ENCODE peak calls at places on chromosomes 13 and 19, in four cellular contexts. I is fibroblast of lung, G is PC-3, R is brain microvascular endothelial cell. K is an unnamed sample.
A peak's percentile ranks its signal among the peaks of the same experiment; 100 is the strongest.

GRCh38 chr19:35693835-35694599 is 10.3 kb upstream of the ZBTB32 start:
- DNase-seq in I (peak; percentile 84), G (peak; percentile 86), R (peak; percentile 80), K (no peak)

GRCh38 chr13:110525328-110526319 is 35.9 kb downstream of the RAB20 start:
- DNase-seq in I (no peak), G (no peak), R (no peak), K (no peak)

GRCh38 chr13:67554746-67555452 is 324.8 kb upstream of the PCDH9 start:
- DNase-seq in I (peak; percentile 64), G (no peak), R (peak; percentile 34), K (no peak)

GRCh38 chr13:93029536-93029935 is 197.1 kb upstream of the GPC6 start:
- DNase-seq in I (peak; percentile 29), G (no peak), R (peak; percentile 56), K (no peak)

GRCh38 chr19:14561832-14562351 is 10.0 kb downstream of the NDUFB7 start:
- DNase-seq in I (peak; percentile 34), G (no peak), R (peak; percentile 49), K (no peak)

GRCh38 chr13:112725346-112726017 is 35.6 kb downstream of the ATP11A start:
- DNase-seq in I (no peak), G (peak; percentile 85), R (no peak), K (no peak)

GRCh38 chr19:52673014-52673413 is 34.9 kb upstream of the ZNF83 start:
- DNase-seq in I (peak; percentile 57), G (no peak), R (no peak), K (no peak)

GRCh38 chr19:7808108-7808507 is 21.9 kb upstream of the EVI5L start:
- DNase-seq in I (no peak), G (peak; percentile 89), R (no peak), K (no peak)

GRCh38 chr19:47863514-47863936 is 4.5 kb downstream of the TPRX2 start:
- DNase-seq in I (peak; percentile 63), G (peak; percentile 79), R (peak; percentile 65), K (no peak)

GRCh38 chr19:460877-461609 is at the start of gene SHC2:
- DNase-seq in I (no peak), G (no peak), R (no peak), K (no peak)

GRCh38 chr13:94080527-94080926 is 399.0 kb downstream of the DCT start:
- DNase-seq in I (no peak), G (no peak), R (no peak), K (no peak)

GRCh38 chr13:95858286-95859075 is 181.5 kb downstream of the DNAJC3 start:
- DNase-seq in I (peak; percentile 68), G (peak; percentile 7), R (peak; percentile 46), K (no peak)

GRCh38 chr13:44969858-44970484 is 19.3 kb downstream of the NUFIP1 start:
- DNase-seq in I (peak; percentile 76), G (peak; percentile 70), R (peak; percentile 52), K (peak; percentile 23)

GRCh38 chr13:43908156-43909126 is 28.7 kb downstream of the LACC1 start:
- DNase-seq in I (peak; percentile 78), G (peak; percentile 79), R (peak; percentile 62), K (peak; percentile 51)

GRCh38 chr13:97191143-97191542 is 31.0 kb upstream of the MBNL2 start:
- DNase-seq in I (no peak), G (no peak), R (no peak), K (no peak)

GRCh38 chr19:10230155-10230903 is 802 bp downstream of the S1PR2 start:
- DNase-seq in I (peak; percentile 66), G (no peak), R (no peak), K (no peak)

GRCh38 chr13:95039415-95039814 is 261.8 kb downstream of the ABCC4 start:
- DNase-seq in I (no peak), G (no peak), R (peak; percentile 1), K (no peak)

GRCh38 chr13:43838909-43839308 is 40.6 kb downstream of the CCDC122 start:
- DNase-seq in I (peak; percentile 18), G (no peak), R (no peak), K (no peak)

GRCh38 chr13:49443689-49444516 is at the start of the genes CAB39L and SETDB2:
- DNase-seq in I (peak; percentile 99), G (peak; percentile 96), R (peak; percentile 99), K (peak; percentile 89)
- TF ChIP-seq CTCF in I (peak; percentile 46), G (no peak), R (peak; percentile 55), K (peak; percentile 34)

GRCh38 chr13:27194209-27194608 is 22.6 kb upstream of the USP12 start:
- DNase-seq in I (peak; percentile 11), G (peak; percentile 17), R (no peak), K (no peak)
- H3K4me3 ChIP-seq in I (no peak overlapping the region), G (no peak overlapping the region), R (no peak overlapping the region), K (no peak overlapping the region)

DNA sequence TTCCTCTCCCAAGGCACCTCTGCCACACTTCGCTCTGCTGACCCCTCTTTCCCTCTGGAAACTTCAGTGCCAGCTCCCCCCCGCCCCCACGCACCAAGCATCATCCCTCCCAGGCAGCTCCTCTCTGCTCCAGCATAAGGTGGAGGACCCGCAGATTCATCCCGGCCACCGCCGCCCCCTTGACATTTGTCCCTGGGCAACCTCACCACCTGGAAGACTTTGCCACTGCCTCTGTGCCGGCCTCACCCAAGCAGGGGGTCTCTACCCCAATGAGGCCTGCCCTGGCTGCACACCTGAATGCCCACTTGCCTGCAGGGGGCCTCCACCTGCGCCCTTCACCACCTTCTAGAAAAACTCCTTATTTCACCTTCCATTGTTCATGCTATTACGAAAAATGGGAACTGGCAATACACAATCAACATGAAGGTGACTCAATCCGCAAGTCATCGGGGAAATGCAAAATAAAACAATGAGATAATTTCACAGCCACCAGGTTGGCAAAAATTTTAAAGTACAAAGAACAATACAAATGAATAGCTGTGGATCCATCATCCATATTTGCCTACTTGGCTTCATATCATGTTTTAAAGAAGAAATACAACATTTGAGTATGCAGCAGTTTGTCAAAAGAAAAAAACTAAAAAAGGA is 21.9 kb downstream of the CCNE1 start:
- DNase-seq in I (no peak), G (no peak), R (no peak), K (no peak)
- TF ChIP-seq CTCF in I (no peak), G (no peak), R (no peak), K (no peak)

GRCh38 chr13:40800559-40800958 is 11.1 kb downstream of the SLC25A15 start:
- DNase-seq in I (no peak), G (no peak), R (no peak), K (no peak)
- H3K4me3 ChIP-seq in I (no peak overlapping the region), G (no peak overlapping the region), R (no peak overlapping the region), K (no peak overlapping the region)

GRCh38 chr19:17998827-17999150 is 9.2 kb upstream of the ARRDC2 start:
- DNase-seq in I (no peak), G (no peak), R (no peak), K (no peak)

GRCh38 chr19:18000480-18000980 is 7.4 kb upstream of the ARRDC2 start:
- DNase-seq in I (no peak), G (no peak), R (no peak), K (no peak)

GRCh38 chr19:17996826-17997316 is 11.1 kb upstream of the ARRDC2 start:
- DNase-seq in I (peak; percentile 64), G (peak; percentile 90), R (peak; percentile 68), K (no peak)

GRCh38 chr19:17999685-18000479 is 8.1 kb upstream of the ARRDC2 start:
- DNase-seq in I (no peak), G (no peak), R (no peak), K (no peak)

GRCh38 chr19:17997969-17998826 is 9.8 kb upstream of the ARRDC2 start:
- DNase-seq in I (peak; percentile 44), G (peak; percentile 59), R (no peak), K (no peak)
- TF ChIP-seq CTCF in I (peak; percentile 6), G (peak; percentile 28), R (peak; percentile 37), K (peak; percentile 20)